ENCODE peak calls at places on chromosomes 13 and 19, in seven cellular contexts. X is fibroblast of lung, R is glomerular endothelial cell, K is Right ventricle myocardium superior, Y is NCI-H1092 treated with DMSO at 0.1 percent for 48 hours, N is EH, I is heart left ventricle. C is an unnamed sample.

GRCh38 chr19:34734601-34735103 is 609 bp downstream of the ZNF181 start:
- DNase-seq in X (no peak), R (no peak), K (no peak), Y (no peak), N (no peak), I (no peak), C (no peak)

GRCh38 chr13:21149568-21149967 is 26.8 kb downstream of the SKA3 start:
- DNase-seq in X (no peak), R (no peak), K (no peak), Y (no peak), N (no peak), I (no peak), C (no peak)

GRCh38 chr13:113597386-113598080 is 13.0 kb downstream of the TFDP1 start:
- DNase-seq in X (no peak), R (no peak), K (no peak), Y (no peak), N (no peak), I (peak), C (no peak)

GRCh38 chr13:35501721-35502235 is 25.3 kb upstream of the MAB21L1 start:
- DNase-seq in X (no peak), R (no peak), K (no peak), Y (no peak), N (no peak), I (no peak), C (no peak)

GRCh38 chr19:7366701-7367420 is 18.1 kb downstream of the ARHGEF18 start:
- DNase-seq in X (peak), R (peak), K (no peak), Y (peak), N (peak), I (no peak), C (no peak)

GRCh38 chr13:100848304-100848703 is 173.7 kb upstream of the TMTC4 start:
- DNase-seq in X (no peak), R (no peak), K (no peak), Y (no peak), N (no peak), I (no peak), C (no peak)

GRCh38 chr13:105530468-105530867 is 1005.0 kb downstream of the EFNB2 start:
- DNase-seq in X (peak), R (no peak), K (no peak), Y (no peak), N (no peak), I (no peak), C (no peak)

GRCh38 chr19:2532252-2533071 is 56.5 kb downstream of the GADD45B start:
- DNase-seq in X (peak), R (no peak), K (no peak), Y (no peak), N (peak), I (no peak), C (no peak)

GRCh38 chr19:35756373-35757230 is at the start of gene HSPB6:
- DNase-seq in X (peak), R (no peak), K (peak), Y (no peak), N (peak), I (peak), C (peak)

GRCh38 chr13:23867027-23867491 is 22.1 kb downstream of the MIPEP start:
- DNase-seq in X (peak), R (no peak), K (no peak), Y (no peak), N (peak), I (no peak), C (no peak)

GRCh38 chr19:48489608-48490216 is 20.5 kb downstream of the CYTH2 start:
- DNase-seq in X (peak), R (no peak), K (peak), Y (peak), N (peak), I (peak), C (peak)